ENCODE peak calls at places on chromosomes 12 and 14, in seven cellular contexts. X, Q, O, B, Z, D and E are unnamed samples.
A peak's percentile ranks its signal among the peaks of the same experiment; 100 is the strongest.

GRCh38 chr14:65102441-65103149 is at the start of gene MAX:
- DNase-seq in X (peak; percentile 99), Q (peak; percentile 98), O (peak; percentile 96), B (peak; percentile 98), Z (peak; percentile 96), D (peak; percentile 98), E (peak; percentile 99)

GRCh38 chr12:131121705-131122405 is 168.1 kb downstream of the ADGRD1 start:
- DNase-seq in X (no peak), Q (no peak), O (no peak), B (no peak), Z (no peak), D (no peak), E (no peak)

GRCh38 chr12:126447346-126447745 is 1382.1 kb downstream of the AACS start:
- DNase-seq in X (no peak), Q (no peak), O (no peak), B (no peak), Z (no peak), D (no peak), E (no peak)

GRCh38 chr14:104240426-104241157 is 102.2 kb downstream of the KIF26A start:
- DNase-seq in X (no peak), Q (no peak), O (no peak), B (peak; percentile 58), Z (no peak), D (no peak), E (no peak)

GRCh38 chr14:74508292-74508731 is 14.7 kb downstream of the ISCA2 start:
- DNase-seq in X (no peak), Q (no peak), O (no peak), B (no peak), Z (no peak), D (no peak), E (peak; percentile 20)

GRCh38 chr12:24600996-24601395 is 347.9 kb downstream of the BCAT1 start:
- DNase-seq in X (peak; percentile 50), Q (no peak), O (peak; percentile 54), B (no peak), Z (no peak), D (peak; percentile 92), E (peak; percentile 63)

GRCh38 chr14:95507174-95507573 is 9.3 kb downstream of the SYNE3 start:
- DNase-seq in X (peak; percentile 81), Q (peak; percentile 41), O (peak; percentile 87), B (peak; percentile 53), Z (no peak), D (peak; percentile 94), E (peak; percentile 96)

GRCh38 chr12:110760204-110760609 is 17.5 kb upstream of the PPP1CC start:
- DNase-seq in X (no peak), Q (no peak), O (no peak), B (no peak), Z (no peak), D (no peak), E (peak; percentile 10)

GRCh38 chr14:67919259-67919658 is 99.7 kb downstream of the RAD51B start:
- DNase-seq in X (peak; percentile 1), Q (no peak), O (no peak), B (no peak), Z (no peak), D (peak; percentile 21), E (peak; percentile 41)

GRCh38 chr12:28937196-28937595 is 211.9 kb upstream of the FAR2 start:
- DNase-seq in X (peak; percentile 69), Q (no peak), O (no peak), B (no peak), Z (no peak), D (peak; percentile 76), E (peak; percentile 42)

GRCh38 chr14:102828201-102828600 is 51.0 kb downstream of the TRAF3 start:
- DNase-seq in X (no peak), Q (no peak), O (no peak), B (no peak), Z (no peak), D (no peak), E (no peak)

GRCh38 chr12:101581190-101581589 is 13.6 kb upstream of the MYBPC1 start:
- DNase-seq in X (no peak), Q (no peak), O (no peak), B (no peak), Z (no peak), D (no peak), E (no peak)

GRCh38 chr14:105294142-105294597 is 6.6 kb downstream of the BRF1 start:
- DNase-seq in X (peak; percentile 55), Q (peak; percentile 15), O (no peak), B (no peak), Z (peak; percentile 52), D (peak; percentile 50), E (peak; percentile 70)

GRCh38 chr14:100523536-100524025 is 63.6 kb downstream of the BEGAIN start:
- DNase-seq in X (no peak), Q (no peak), O (no peak), B (no peak), Z (no peak), D (no peak), E (no peak)

GRCh38 chr14:89973234-89973823 is 17.6 kb downstream of the TDP1 start:
- DNase-seq in X (peak; percentile 54), Q (peak; percentile 39), O (peak; percentile 37), B (peak; percentile 55), Z (no peak), D (peak; percentile 69), E (peak; percentile 85)

GRCh38 chr12:95218164-95218851 is 701 bp downstream of the VEZT start:
- DNase-seq in X (peak; percentile 38), Q (no peak), O (no peak), B (peak; percentile 82), Z (peak; percentile 5), D (peak; percentile 58), E (peak; percentile 65)

GRCh38 chr12:58502236-58502635 is 418.1 kb downstream of the LRIG3 start:
- DNase-seq in X (no peak), Q (no peak), O (no peak), B (no peak), Z (no peak), D (peak; percentile 25), E (no peak)

GRCh38 chr12:32754101-32754500 is 1.6 kb downstream of the YARS2 start:
- DNase-seq in X (no peak), Q (no peak), O (no peak), B (no peak), Z (no peak), D (no peak), E (peak; percentile 22)

GRCh38 chr12:121830588-121831265 is 26.9 kb downstream of the SETD1B start:
- DNase-seq in X (no peak), Q (no peak), O (no peak), B (no peak), Z (no peak), D (no peak), E (no peak)

GRCh38 chr12:12983420-12984035 is 16.5 kb downstream of the HEBP1 start:
- DNase-seq in X (peak; percentile 49), Q (no peak), O (no peak), B (no peak), Z (no peak), D (peak; percentile 69), E (peak; percentile 81)

GRCh38 chr12:119115296-119115905 is 63.3 kb upstream of the HSPB8 start:
- DNase-seq in X (peak; percentile 47), Q (peak; percentile 19), O (no peak), B (peak; percentile 17), Z (no peak), D (peak; percentile 31), E (peak; percentile 59)

GRCh38 chr14:80095623-80096022 is 115.7 kb downstream of the DIO2 start:
- DNase-seq in X (peak; percentile 87), Q (no peak), O (peak; percentile 50), B (no peak), Z (no peak), D (peak; percentile 85), E (no peak)

GRCh38 chr14:93126124-93126523 is 10.4 kb upstream of the ITPK1 start:
- DNase-seq in X (no peak), Q (no peak), O (no peak), B (no peak), Z (no peak), D (no peak), E (no peak)

GRCh38 chr14:59296508-59296907 is 108.0 kb downstream of the DAAM1 start:
- DNase-seq in X (no peak), Q (no peak), O (no peak), B (no peak), Z (no peak), D (no peak), E (no peak)

GRCh38 chr12:118038122-118038521 is 21.6 kb downstream of the RFC5 start:
- DNase-seq in X (no peak), Q (no peak), O (no peak), B (no peak), Z (no peak), D (no peak), E (no peak)

GRCh38 chr14:57957441-57957840 is 91.5 kb upstream of the SLC35F4 start:
- DNase-seq in X (no peak), Q (no peak), O (no peak), B (no peak), Z (no peak), D (no peak), E (no peak)

GRCh38 chr12:14275886-14276285 is 89.6 kb upstream of the ATF7IP start:
- DNase-seq in X (no peak), Q (no peak), O (no peak), B (no peak), Z (no peak), D (no peak), E (no peak)
- H3K4me3 ChIP-seq in X (no peak overlapping the region), Q (no peak overlapping the region), O (no peak overlapping the region), B (no peak overlapping the region), Z (no peak overlapping the region), D (no peak overlapping the region), E (no peak overlapping the region)

GRCh38 chr14:54814076-54814475 is 88.5 kb downstream of the GCH1 start:
- DNase-seq in X (no peak), Q (no peak), O (no peak), B (no peak), Z (no peak), D (no peak), E (no peak)
- TF ChIP-seq CTCF in X (peak; percentile 35), Q (no peak), O (peak; percentile 26), B (no peak), Z (no peak), D (no peak), E (peak; percentile 10)

GRCh38 chr12:72270246-72270645 is 1.9 kb upstream of the TRHDE start:
- DNase-seq in X (no peak), Q (no peak), O (no peak), B (no peak), Z (no peak), D (no peak), E (no peak)
- H3K4me3 ChIP-seq in X (peak overlapping the region; percentile 84), Q (no peak overlapping the region), O (peak overlapping the region; percentile 60), B (no peak overlapping the region), Z (no peak overlapping the region), D (peak overlapping the region; percentile 92), E (no peak overlapping the region)

GRCh38 chr12:132951649-132952048 is 4.5 kb downstream of the ZNF605 start:
- DNase-seq in X (no peak), Q (no peak), O (no peak), B (no peak), Z (no peak), D (no peak), E (no peak)

GRCh38 chr12:132954471-132955048 is 1.5 kb downstream of the ZNF605 start:
- DNase-seq in X (no peak), Q (no peak), O (no peak), B (no peak), Z (no peak), D (no peak), E (peak; percentile 7)

GRCh38 chr12:132953771-132954170 is 2.3 kb downstream of the ZNF605 start:
- DNase-seq in X (no peak), Q (no peak), O (no peak), B (no peak), Z (no peak), D (no peak), E (no peak)

GRCh38 chr12:132952371-132953162 is 3.5 kb downstream of the ZNF605 start:
- DNase-seq in X (no peak), Q (no peak), O (no peak), B (no peak), Z (no peak), D (no peak), E (no peak)

GRCh38 chr12:132953163-132953425 is 3.0 kb downstream of the ZNF605 start:
- DNase-seq in X (no peak), Q (no peak), O (no peak), B (no peak), Z (no peak), D (no peak), E (no peak)
- TF ChIP-seq CTCF in X (no peak), Q (no peak), O (no peak), B (no peak), Z (no peak), D (no peak), E (no peak)